ENCODE peak calls at places on chromosome 2, in seven cellular contexts. D is IMR-90, I is mesenchymal stem cell, V is mesendoderm, O is trophoblast cell, R is neuronal stem cell, E is H1. N is an unnamed sample. For H3K27me3, the result is how much of the 10 kb centered on the place peaks cover.

GRCh38 chr2:120246546-120247300 is 5.9 kb upstream of the RALB start:
- DNase-seq in D (peak), I (peak), V (no peak), O (no peak), R (no peak), E (no peak), N (no peak)

GRCh38 chr2:224400886-224401632 is 848 bp downstream of the FAM124B start:
- DNase-seq in D (no peak), I (no peak), V (no peak), O (peak), R (no peak), E (no peak), N (no peak)

GRCh38 chr2:72952110-72952823 is 34.9 kb downstream of the EMX1 start:
- DNase-seq in D (no peak), I (no peak), V (peak), O (no peak), R (no peak), E (no peak), N (peak)

GRCh38 chr2:181540421-181540820 is 83.2 kb downstream of the ITGA4 start:
- DNase-seq in D (no peak), I (no peak), V (peak), O (peak), R (no peak), E (no peak), N (no peak)

GRCh38 chr2:180980943-180981898 is 816 bp downstream of the UBE2E3 start:
- DNase-seq in D (peak), I (peak), V (no peak), O (peak), R (peak), E (no peak), N (no peak)

GRCh38 chr2:74915743-74916142 is 42.7 kb upstream of the POLE4 start:
- DNase-seq in D (peak), I (peak), V (no peak), O (no peak), R (no peak), E (no peak), N (no peak)

GRCh38 chr2:234495801-234496441 is 960 bp downstream of the ARL4C start:
- DNase-seq in D (peak), I (peak), V (peak), O (no peak), R (no peak), E (peak), N (peak)

GRCh38 chr2:235642446-235643107 is 148.7 kb downstream of the AGAP1 start:
- DNase-seq in D (peak), I (peak), V (no peak), O (no peak), R (no peak), E (no peak), N (no peak)

GRCh38 chr2:160019374-160020098 is 42.9 kb downstream of the PLA2R1 start:
- DNase-seq in D (no peak), I (no peak), V (no peak), O (no peak), R (no peak), E (no peak), N (no peak)

GRCh38 chr2:109699646-109700045 is 85.5 kb downstream of the SOWAHC start:
- DNase-seq in D (no peak), I (peak), V (peak), O (no peak), R (no peak), E (no peak), N (no peak)

GRCh38 chr2:65018141-65018582 is 29.0 kb downstream of the SLC1A4 start:
- DNase-seq in D (no peak), I (no peak), V (no peak), O (peak), R (no peak), E (no peak), N (no peak)

GRCh38 chr2:46690825-46691224 is 211.5 kb downstream of the TMEM247 start:
- DNase-seq in D (peak), I (peak), V (no peak), O (peak), R (no peak), E (no peak), N (no peak)

GRCh38 chr2:148231858-148232257 is 211.0 kb downstream of the MBD5 start:
- DNase-seq in D (no peak), I (peak), V (no peak), O (no peak), R (no peak), E (no peak), N (no peak)

GRCh38 chr2:230418341-230419016 is 2.5 kb downstream of the SP100 start:
- DNase-seq in D (peak), I (peak), V (no peak), O (no peak), R (no peak), E (no peak), N (no peak)

GRCh38 chr2:159793265-159793664 is 4.7 kb downstream of the CD302 start:
- DNase-seq in D (no peak), I (no peak), V (no peak), O (no peak), R (no peak), E (no peak), N (no peak)

GRCh38 chr2:73033142-73033765 is 38.3 kb downstream of the SFXN5 start:
- DNase-seq in D (no peak), I (no peak), V (peak), O (peak), R (no peak), E (no peak), N (no peak)

GRCh38 chr2:67260348-67261277 is 136.5 kb upstream of the ETAA1 start:
- DNase-seq in D (peak), I (peak), V (no peak), O (no peak), R (no peak), E (no peak), N (no peak)

GRCh38 chr2:39568116-39568515 is 97.6 kb upstream of the TMEM178A start:
- DNase-seq in D (no peak), I (no peak), V (no peak), O (peak), R (no peak), E (no peak), N (no peak)

GRCh38 chr2:204691911-204692510 is 146.7 kb downstream of the PARD3B start:
- DNase-seq in D (peak), I (peak), V (peak), O (peak), R (peak), E (no peak), N (peak)

GRCh38 chr2:232368311-232368731 is 10.2 kb upstream of the ALPP start:
- DNase-seq in D (peak), I (peak), V (no peak), O (no peak), R (no peak), E (no peak), N (peak)

GRCh38 chr2:30031184-30031583 is 109.8 kb upstream of the ALK start:
- DNase-seq in D (no peak), I (no peak), V (peak), O (no peak), R (peak), E (no peak), N (peak)

GRCh38 chr2:107809835-107810234 is 16.9 kb upstream of the RGPD4 start:
- DNase-seq in D (no peak), I (no peak), V (no peak), O (no peak), R (no peak), E (no peak), N (no peak)

GRCh38 chr2:234463626-234464290 is 33.1 kb downstream of the ARL4C start:
- DNase-seq in D (peak), I (no peak), V (no peak), O (no peak), R (no peak), E (no peak), N (no peak)

GRCh38 chr2:65199194-65199593 is 28.4 kb upstream of the ACTR2 start:
- DNase-seq in D (no peak), I (no peak), V (no peak), O (no peak), R (no peak), E (no peak), N (no peak)

GRCh38 chr2:135494503-135494902 is 36.5 kb downstream of the ZRANB3 start:
- DNase-seq in D (peak), I (peak), V (no peak), O (no peak), R (no peak), E (no peak), N (no peak)

GRCh38 chr2:10254373-10255188 is 48.1 kb upstream of the HPCAL1 start:
- DNase-seq in D (peak), I (no peak), V (peak), O (peak), R (no peak), E (no peak), N (no peak)

GRCh38 chr2:64404002-64404731 is 49.8 kb upstream of the LGALSL start:
- DNase-seq in D (peak), I (peak), V (peak), O (no peak), R (peak), E (peak), N (peak)

GRCh38 chr2:27409321-27410073 is at the start of gene PPM1G:
- DNase-seq in D (peak), I (peak), V (peak), O (peak), R (peak), E (peak), N (peak)

GRCh38 chr2:195662138-195662537 is 5.1 kb downstream of the SLC39A10 start:
- DNase-seq in D (no peak), I (no peak), V (peak), O (no peak), R (no peak), E (no peak), N (no peak)

GRCh38 chr2:73112913-73113633 is at the start of gene RAB11FIP5:
- DNase-seq in D (peak), I (peak), V (peak), O (peak), R (peak), E (peak), N (peak)

GRCh38 chr2:238091426-238092060 is 8.6 kb upstream of the ESPNL start:
- DNase-seq in D (no peak), I (no peak), V (no peak), O (no peak), R (no peak), E (peak), N (no peak)

GRCh38 chr2:99488587-99488998 is 1.2 kb downstream of the REV1 start:
- DNase-seq in D (peak), I (peak), V (no peak), O (peak), R (no peak), E (no peak), N (no peak)

GRCh38 chr2:152336103-152336853 is 1.3 kb downstream of the FMNL2 start:
- DNase-seq in D (peak), I (peak), V (peak), O (peak), R (peak), E (peak), N (peak)

GRCh38 chr2:33322607-33323006 is 153.8 kb upstream of the RASGRP3 start:
- DNase-seq in D (no peak), I (no peak), V (no peak), O (no peak), R (no peak), E (no peak), N (no peak)

GRCh38 chr2:28666496-28667184 is 85.0 kb upstream of the PPP1CB start:
- DNase-seq in D (peak), I (peak), V (no peak), O (no peak), R (no peak), E (no peak), N (no peak)

GRCh38 chr2:203719456-203719855 is 13.0 kb downstream of the CD28 start:
- DNase-seq in D (no peak), I (no peak), V (no peak), O (no peak), R (no peak), E (no peak), N (no peak)

GRCh38 chr2:241868661-241869081 is 858 bp upstream of the RTP5 start:
- DNase-seq in D (no peak), I (no peak), V (no peak), O (no peak), R (no peak), E (no peak), N (no peak)

GRCh38 chr2:241869087-241869961 is at the start of gene RTP5:
- DNase-seq in D (no peak), I (no peak), V (no peak), O (no peak), R (no peak), E (no peak), N (no peak)

GRCh38 chr2:241870611-241871537 is 1.3 kb downstream of the RTP5 start:
- DNase-seq in D (no peak), I (no peak), V (no peak), O (no peak), R (no peak), E (no peak), N (no peak)

GRCh38 chr2:241871538-241872312 is 2.2 kb downstream of the RTP5 start:
- DNase-seq in D (no peak), I (no peak), V (no peak), O (no peak), R (no peak), E (no peak), N (no peak)

DNA sequence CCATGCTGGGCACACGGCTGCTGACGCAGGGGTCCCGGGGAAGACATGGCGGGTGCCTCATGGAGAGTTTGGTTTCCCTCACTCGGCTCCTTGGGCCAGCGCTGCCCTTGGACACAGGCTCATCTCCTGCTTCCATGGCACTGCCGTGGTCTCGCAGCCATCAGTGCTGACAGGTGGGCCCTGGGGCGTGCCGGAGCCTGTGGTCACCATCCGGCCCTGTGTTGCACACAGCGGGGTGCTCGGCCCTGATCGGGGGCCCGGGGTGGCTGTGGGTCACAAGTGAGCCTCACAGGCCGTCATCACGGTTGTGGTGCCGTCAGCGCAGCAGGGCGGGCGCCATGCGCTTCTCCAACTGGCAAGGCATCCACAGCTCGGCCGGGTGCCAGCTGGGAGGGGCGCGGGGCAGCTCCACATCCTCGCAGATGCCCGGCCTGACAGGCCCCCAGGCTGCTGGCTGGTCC is 582 bp downstream of the RTP5 start:
- DNase-seq in D (no peak), I (no peak), V (no peak), O (no peak), R (no peak), E (no peak), N (no peak)
- H3K27me3 ChIP-seq in D (under half), I (half or more), V (under half), O (under half), R (under half), E (under half), N (under half)

DNA sequence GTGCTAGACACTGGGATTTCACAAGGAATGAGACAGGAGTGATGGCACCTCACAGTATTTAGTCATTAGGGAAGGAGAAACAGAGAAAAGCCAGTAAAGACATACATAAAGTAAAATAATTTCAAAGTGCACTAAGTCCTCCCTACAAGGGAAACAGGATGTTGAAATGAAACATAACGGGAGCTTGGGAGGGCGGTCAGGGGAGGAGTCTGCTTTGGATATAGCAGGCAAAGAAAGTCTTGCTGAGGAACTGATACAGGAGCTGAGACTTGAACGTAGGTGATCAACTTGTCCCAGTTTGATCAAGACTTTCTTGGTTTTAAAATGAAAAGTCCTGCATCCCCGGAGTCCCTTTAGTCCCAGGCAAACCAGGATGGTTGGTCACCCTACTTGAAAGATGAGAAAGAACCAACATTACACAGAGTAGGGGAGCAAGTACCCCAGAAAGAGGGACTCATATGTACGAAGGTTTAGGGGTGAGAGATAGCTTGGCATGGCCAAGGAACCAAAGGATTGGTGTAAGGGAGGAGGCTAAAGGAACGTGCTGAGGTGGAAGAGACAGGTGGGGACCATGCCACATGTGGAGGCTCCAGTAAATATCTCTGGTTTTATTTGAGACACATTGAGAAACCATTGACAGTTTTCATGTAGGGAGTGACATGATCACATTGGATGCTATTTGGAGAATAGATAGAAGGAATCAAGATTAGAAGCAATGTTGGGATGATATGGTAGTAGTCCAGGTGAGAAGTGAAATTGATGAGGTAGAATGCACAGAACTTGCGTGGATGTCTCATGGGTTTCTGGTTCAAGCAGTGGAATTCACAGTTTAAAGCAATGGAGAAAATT is 28.4 kb downstream of the FBXO48 start:
- DNase-seq in D (no peak), I (no peak), V (no peak), O (no peak), R (no peak), E (no peak), N (no peak)
- H3K23ac ChIP-seq in D (no peak), I (no peak), V (no peak), O (peak), R (no peak), E (no peak), N (no peak)

DNA sequence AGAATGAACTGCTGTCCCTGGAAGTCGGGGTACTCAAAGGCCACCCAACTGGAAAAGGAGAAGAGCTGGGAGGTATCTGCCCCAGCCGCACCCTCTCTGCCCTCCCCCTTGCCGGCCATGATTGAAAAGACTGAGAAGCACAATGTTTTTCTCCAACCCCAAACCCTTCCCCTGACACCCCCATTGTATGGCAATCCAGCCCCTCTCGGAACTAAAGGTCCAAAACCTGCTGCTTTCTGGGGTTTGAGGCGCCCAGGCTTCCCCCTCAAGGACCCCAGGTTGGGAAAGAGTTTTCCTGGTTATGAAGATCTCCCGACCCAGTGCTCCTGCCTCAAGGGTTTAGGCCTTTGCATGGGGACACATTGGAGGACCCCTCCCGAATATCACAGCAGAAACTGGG is 1.0 kb downstream of the CRYBA2 start:
- DNase-seq in D (no peak), I (no peak), V (no peak), O (no peak), R (no peak), E (no peak), N (no peak)
- H3K27me3 ChIP-seq in D (half or more), I (half or more), V (half or more), O (half or more), R (half or more), E (half or more), N (half or more)

DNA sequence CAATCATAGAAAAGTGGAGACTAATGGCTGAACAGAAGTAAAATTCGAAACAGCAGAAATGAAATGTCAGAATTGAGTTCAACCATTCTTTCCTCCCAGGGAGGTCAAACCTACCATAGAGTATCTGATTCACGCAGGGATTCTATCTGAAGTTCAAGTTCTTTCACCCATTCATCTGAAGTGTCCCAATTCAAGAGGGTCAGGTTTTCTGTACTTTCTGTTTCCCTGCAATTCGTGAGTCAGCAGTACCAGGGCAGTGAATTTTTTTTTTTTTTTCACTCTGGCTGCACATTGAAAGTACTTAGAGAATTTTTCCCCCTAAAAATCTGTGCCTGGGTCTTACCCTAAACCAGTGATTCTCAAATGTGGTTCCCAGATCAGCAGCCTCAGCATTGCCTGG is 40.9 kb upstream of the CCDC88A start:
- DNase-seq in D (peak), I (peak), V (no peak), O (no peak), R (no peak), E (no peak), N (no peak)
- H3K23ac ChIP-seq in D (no peak), I (no peak), V (no peak), O (no peak), R (no peak), E (no peak), N (no peak)

GRCh38 chr2:240451108-240451611 is 15.7 kb downstream of the GPC1 start:
- DNase-seq in D (no peak), I (no peak), V (no peak), O (peak), R (no peak), E (no peak), N (no peak)

GRCh38 chr2:240453461-240454030 is 18.1 kb downstream of the GPC1 start:
- DNase-seq in D (no peak), I (no peak), V (no peak), O (no peak), R (no peak), E (no peak), N (no peak)

GRCh38 chr2:240451791-240452470 is 16.5 kb downstream of the GPC1 start:
- DNase-seq in D (no peak), I (no peak), V (no peak), O (no peak), R (no peak), E (no peak), N (no peak)

GRCh38 chr2:240454031-240454901 is 18.8 kb downstream of the GPC1 start:
- DNase-seq in D (no peak), I (no peak), V (no peak), O (no peak), R (no peak), E (no peak), N (no peak)

GRCh38 chr2:240452471-240453256 is 17.2 kb downstream of the GPC1 start:
- DNase-seq in D (peak), I (peak), V (peak), O (peak), R (peak), E (peak), N (peak)
- H3K27me3 ChIP-seq in D (under half), I (under half), V (under half), O (under half), R (under half), E (under half), N (under half)

N was measured in H9.